ENCODE peak calls at places on chromosomes 11 and 22, in eight cellular contexts. C, J, I, N, Y, P, Q and A are unnamed samples. For H3K9me2, the result is how much of the 10 kb centered on the place peaks cover.

GRCh38 chr22:49535126-49535525 is 292.5 kb downstream of the BRD1 start:
- DNase-seq in C (no peak), J (no peak), I (no peak), N (no peak), Y (no peak), P (no peak), Q (no peak), A (no peak)

GRCh38 chr11:105912666-105913065 is 109.4 kb downstream of the MSANTD4 start:
- DNase-seq in C (no peak), J (no peak), I (peak), N (no peak), Y (no peak), P (no peak), Q (no peak), A (no peak)

GRCh38 chr11:70115778-70116177 is 37.7 kb downstream of the ANO1 start:
- DNase-seq in C (no peak), J (no peak), I (no peak), N (no peak), Y (no peak), P (no peak), Q (no peak), A (no peak)

GRCh38 chr11:13923716-13924650 is 38.5 kb upstream of the SPON1 start:
- DNase-seq in C (no peak), J (peak), I (no peak), N (peak), Y (peak), P (peak), Q (no peak), A (no peak)

GRCh38 chr22:21573750-21574494 is 6.4 kb downstream of the UBE2L3 start:
- DNase-seq in C (no peak), J (no peak), I (no peak), N (no peak), Y (no peak), P (no peak), Q (no peak), A (no peak)

GRCh38 chr22:40215266-40215665 is 37.5 kb downstream of the TNRC6B start:
- DNase-seq in C (no peak), J (no peak), I (no peak), N (no peak), Y (peak), P (no peak), Q (no peak), A (no peak)

GRCh38 chr11:7971846-7972245 is 6.6 kb upstream of the NLRP10 start:
- DNase-seq in C (no peak), J (no peak), I (no peak), N (no peak), Y (no peak), P (no peak), Q (no peak), A (no peak)

GRCh38 chr22:47395481-47395880 is 633.0 kb downstream of the TBC1D22A start:
- DNase-seq in C (no peak), J (no peak), I (no peak), N (peak), Y (no peak), P (no peak), Q (no peak), A (no peak)

GRCh38 chr11:64656797-64657196 is 65.8 kb downstream of the SLC22A12 start:
- DNase-seq in C (no peak), J (no peak), I (no peak), N (no peak), Y (no peak), P (no peak), Q (peak), A (no peak)

GRCh38 chr11:121968638-121969037 is 147.4 kb downstream of the BLID start:
- DNase-seq in C (peak), J (no peak), I (no peak), N (no peak), Y (no peak), P (no peak), Q (no peak), A (no peak)

GRCh38 chr11:3014314-3014938 is 22.3 kb upstream of the NAP1L4 start:
- DNase-seq in C (no peak), J (no peak), I (no peak), N (no peak), Y (no peak), P (no peak), Q (no peak), A (no peak)

GRCh38 chr11:124441519-124441918 is 4.0 kb downstream of the OR8B8 start:
- DNase-seq in C (no peak), J (no peak), I (no peak), N (no peak), Y (no peak), P (no peak), Q (no peak), A (no peak)

GRCh38 chr11:15737326-15737725 is 619.0 kb downstream of the SOX6 start:
- DNase-seq in C (no peak), J (no peak), I (no peak), N (peak), Y (no peak), P (no peak), Q (no peak), A (no peak)

GRCh38 chr11:131649861-131650260 is 279.4 kb downstream of the NTM start:
- DNase-seq in C (no peak), J (no peak), I (no peak), N (no peak), Y (no peak), P (no peak), Q (no peak), A (no peak)

GRCh38 chr11:61362542-61362875 is 335 bp downstream of the TMEM138 start:
- DNase-seq in C (peak), J (no peak), I (peak), N (peak), Y (peak), P (peak), Q (peak), A (peak)

GRCh38 chr11:72321381-72321996 is 77.5 kb upstream of the PHOX2A start:
- DNase-seq in C (peak), J (no peak), I (peak), N (peak), Y (no peak), P (no peak), Q (peak), A (no peak)

GRCh38 chr11:69791266-69791665 is 16.1 kb upstream of the FGF4 start:
- DNase-seq in C (peak), J (no peak), I (no peak), N (peak), Y (no peak), P (peak), Q (no peak), A (peak)

GRCh38 chr11:108616549-108616948 is 23.0 kb upstream of the EXPH5 start:
- DNase-seq in C (peak), J (peak), I (no peak), N (peak), Y (no peak), P (peak), Q (peak), A (peak)

GRCh38 chr11:11841121-11841604 is 609 bp upstream of the USP47 start:
- DNase-seq in C (peak), J (peak), I (no peak), N (peak), Y (no peak), P (no peak), Q (peak), A (peak)

GRCh38 chr22:39524753-39525657 is 4.6 kb downstream of the ATF4 start:
- DNase-seq in C (no peak), J (no peak), I (no peak), N (no peak), Y (peak), P (peak), Q (no peak), A (no peak)

GRCh38 chr11:108807262-108807661 is 142.4 kb downstream of the DDX10 start:
- DNase-seq in C (no peak), J (no peak), I (no peak), N (no peak), Y (no peak), P (no peak), Q (no peak), A (no peak)

GRCh38 chr11:17607572-17608570 is 60.8 kb downstream of the OTOG start:
- DNase-seq in C (no peak), J (no peak), I (no peak), N (no peak), Y (no peak), P (no peak), Q (no peak), A (no peak)

GRCh38 chr11:57303990-57304579 is 20.7 kb downstream of the TNKS1BP1 start:
- DNase-seq in C (peak), J (no peak), I (peak), N (peak), Y (no peak), P (no peak), Q (no peak), A (no peak)

GRCh38 chr22:44684506-44685383 is 17.3 kb upstream of the PRR5 start:
- DNase-seq in C (peak), J (peak), I (peak), N (peak), Y (peak), P (peak), Q (peak), A (peak)

GRCh38 chr11:126391970-126392637 is 36.6 kb downstream of the ST3GAL4 start:
- DNase-seq in C (peak), J (no peak), I (no peak), N (no peak), Y (peak), P (no peak), Q (peak), A (no peak)

GRCh38 chr11:27977031-27977430 is 130.9 kb downstream of the KIF18A start:
- DNase-seq in C (peak), J (peak), I (no peak), N (peak), Y (no peak), P (no peak), Q (no peak), A (no peak)

GRCh38 chr22:22888509-22889353 is 1.1 kb downstream of the IGLL5 start:
- DNase-seq in C (no peak), J (no peak), I (no peak), N (no peak), Y (no peak), P (no peak), Q (no peak), A (no peak)

GRCh38 chr22:22884010-22884887 is 3.4 kb upstream of the IGLL5 start:
- DNase-seq in C (peak), J (peak), I (peak), N (peak), Y (peak), P (no peak), Q (peak), A (peak)

GRCh38 chr22:22884888-22885840 is 2.5 kb upstream of the IGLL5 start:
- DNase-seq in C (no peak), J (no peak), I (no peak), N (no peak), Y (peak), P (no peak), Q (no peak), A (no peak)

GRCh38 chr22:22887621-22888503 is at the start of gene IGLL5:
- DNase-seq in C (no peak), J (no peak), I (no peak), N (no peak), Y (peak), P (no peak), Q (no peak), A (no peak)

DNA sequence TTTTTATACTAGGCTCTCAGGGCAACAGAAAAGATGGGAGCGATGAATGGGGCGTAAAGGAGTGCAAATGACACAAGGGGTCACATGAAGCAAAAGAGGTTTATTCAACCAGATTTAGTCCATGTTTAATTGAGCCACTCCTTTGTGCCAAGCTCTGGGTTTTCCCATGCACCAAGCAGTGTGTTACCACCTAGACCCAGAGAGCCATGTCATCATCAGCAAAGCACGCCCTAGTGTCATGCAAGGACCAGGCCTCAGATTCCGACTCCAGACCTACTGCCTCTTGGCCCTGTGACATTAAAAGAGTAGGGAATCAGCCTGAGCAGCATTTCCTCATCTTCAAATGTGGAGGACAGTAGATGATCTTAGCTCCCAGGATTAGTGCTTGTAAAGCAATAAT is 1.1 kb upstream of the IGLL5 start:
- DNase-seq in C (no peak), J (no peak), I (no peak), N (no peak), Y (no peak), P (no peak), Q (no peak), A (no peak)
- H3K4me2 ChIP-seq in C (no peak), J (no peak), I (no peak), N (no peak), Y (peak), P (no peak), Q (no peak), A (no peak)

GRCh38 chr22:38442967-38443674 is 11.9 kb downstream of the KCNJ4 start:
- DNase-seq in C (no peak), J (no peak), I (no peak), N (no peak), Y (no peak), P (no peak), Q (no peak), A (no peak)

GRCh38 chr22:38446018-38446601 is 8.9 kb downstream of the KCNJ4 start:
- DNase-seq in C (no peak), J (no peak), I (no peak), N (no peak), Y (no peak), P (no peak), Q (no peak), A (no peak)

GRCh38 chr22:38443675-38444521 is 11.1 kb downstream of the KCNJ4 start:
- DNase-seq in C (no peak), J (no peak), I (no peak), N (no peak), Y (no peak), P (no peak), Q (no peak), A (no peak)

GRCh38 chr22:38441620-38442287 is 13.2 kb downstream of the KCNJ4 start:
- DNase-seq in C (no peak), J (no peak), I (no peak), N (no peak), Y (no peak), P (no peak), Q (no peak), A (no peak)

DNA sequence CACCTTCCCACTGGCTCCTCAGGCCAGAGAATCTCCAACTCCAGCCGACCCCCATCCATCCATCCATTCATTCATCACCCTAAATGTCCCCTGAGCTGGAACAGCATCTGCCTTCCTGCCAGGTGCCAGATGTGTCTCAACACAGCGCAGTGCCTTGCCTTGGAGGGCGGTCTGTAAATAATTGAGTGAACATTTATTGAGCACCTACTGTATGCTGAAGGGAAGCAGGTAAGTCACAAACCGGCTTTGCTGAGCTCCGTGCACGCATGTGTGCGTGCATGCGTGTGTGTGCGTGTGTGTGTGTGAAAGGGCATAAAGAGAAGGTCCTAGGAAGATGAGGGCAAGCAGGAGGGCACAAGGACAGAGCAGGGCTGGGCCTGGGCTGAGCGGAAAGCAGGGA is 10.2 kb downstream of the KCNJ4 start:
- DNase-seq in C (no peak), J (no peak), I (no peak), N (no peak), Y (no peak), P (no peak), Q (no peak), A (no peak)
- H3K9me2 ChIP-seq in C (under half), J (under half), I (under half), N (under half), Y (under half), P (under half), Q (under half), A (under half)

GRCh38 chr22:19723165-19723989 is at the start of gene GP1BB:
- DNase-seq in C (no peak), J (no peak), I (no peak), N (peak), Y (no peak), P (no peak), Q (peak), A (peak)

GRCh38 chr22:19720999-19721485 is 2.3 kb upstream of the GP1BB start:
- DNase-seq in C (no peak), J (no peak), I (no peak), N (no peak), Y (no peak), P (no peak), Q (no peak), A (no peak)

GRCh38 chr22:19722915-19723164 is 499 bp upstream of the GP1BB start:
- DNase-seq in C (no peak), J (no peak), I (no peak), N (no peak), Y (no peak), P (no peak), Q (peak), A (no peak)

GRCh38 chr22:19721486-19722172 is 1.7 kb upstream of the GP1BB start:
- DNase-seq in C (no peak), J (no peak), I (no peak), N (no peak), Y (no peak), P (no peak), Q (peak), A (peak)

DNA sequence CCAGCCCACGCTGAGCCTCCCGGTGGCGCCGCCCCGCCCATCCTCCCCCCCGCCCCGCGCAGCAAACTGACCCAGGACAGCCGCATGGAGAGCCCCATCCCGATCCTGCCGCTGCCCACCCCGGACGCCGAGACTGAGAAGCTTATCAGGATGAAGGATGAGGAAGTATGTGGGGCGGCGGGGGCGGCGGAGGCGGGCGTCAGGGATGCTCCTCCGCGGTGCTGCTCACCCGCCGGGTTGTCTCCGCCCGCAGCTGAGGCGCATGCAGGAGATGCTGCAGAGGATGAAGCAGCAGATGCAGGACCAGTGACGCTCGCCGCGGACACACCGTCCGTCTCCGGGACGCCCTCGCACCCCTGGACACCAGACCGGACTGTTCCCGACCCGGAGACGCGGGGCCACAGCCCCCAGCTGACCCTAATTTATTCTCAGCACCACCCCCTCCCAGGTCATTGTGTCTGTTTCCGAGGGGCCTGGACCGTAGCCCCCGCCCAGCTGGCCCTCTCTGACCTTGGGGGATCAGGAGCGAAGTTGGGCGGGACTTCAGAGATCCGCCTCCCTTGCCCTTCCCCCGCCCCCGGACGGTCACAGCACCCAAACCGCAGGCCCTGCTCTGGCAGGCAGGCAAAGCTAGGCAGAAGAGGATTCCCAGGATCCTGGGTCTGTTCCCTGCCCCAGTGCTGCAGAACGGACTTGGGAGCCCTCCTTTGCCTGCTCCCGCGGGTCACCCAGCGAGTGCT is 994 bp upstream of the GP1BB start:
- DNase-seq in C (no peak), J (no peak), I (no peak), N (no peak), Y (no peak), P (no peak), Q (peak), A (no peak)
- H3K4me2 ChIP-seq in C (no peak), J (peak), I (no peak), N (no peak), Y (no peak), P (no peak), Q (peak), A (peak)

GRCh38 chr11:66056541-66056940 is 4.4 kb downstream of the SF3B2 start:
- DNase-seq in C (no peak), J (no peak), I (no peak), N (no peak), Y (no peak), P (no peak), Q (no peak), A (no peak)
- H3K9me2 ChIP-seq in C (under half), J (under half), I (under half), N (under half), Y (under half), P (under half), Q (under half), A (under half)

DNA sequence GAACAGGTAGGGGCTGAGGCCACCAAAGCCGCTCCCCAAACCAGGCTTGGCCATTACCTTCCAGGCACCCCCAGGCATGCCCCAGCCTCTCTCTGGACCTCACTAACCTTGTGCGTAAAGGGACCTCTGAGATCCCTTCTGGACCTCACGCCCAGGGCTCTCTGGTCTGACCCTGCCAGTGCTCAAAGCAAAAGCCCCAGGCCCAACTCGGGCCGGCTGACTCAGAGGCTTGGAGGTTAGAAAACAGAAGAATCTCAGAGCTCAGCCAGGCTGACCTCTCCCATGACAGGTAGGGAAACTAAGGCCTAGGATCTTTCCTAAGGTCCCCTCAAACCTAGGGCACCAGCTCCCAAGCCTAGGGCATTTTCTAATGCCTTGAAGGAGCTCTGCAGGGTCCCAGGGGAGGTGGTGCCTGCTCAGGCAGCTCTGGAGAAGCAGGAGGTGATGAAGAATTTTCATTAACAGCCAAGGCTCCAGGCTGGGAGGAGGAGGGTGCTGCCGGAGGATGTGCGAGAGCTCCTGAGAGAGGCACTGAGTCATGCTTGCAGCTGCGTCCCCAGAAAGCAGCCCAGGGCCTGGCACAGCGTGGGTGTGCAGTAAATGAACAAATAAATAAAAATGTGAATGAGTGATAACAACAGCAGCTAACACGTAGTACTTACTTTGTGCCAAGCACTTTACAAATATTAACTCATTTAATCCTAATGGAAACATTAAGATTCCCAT is 25.6 kb downstream of the ARRB1 start:
- DNase-seq in C (peak), J (peak), I (no peak), N (peak), Y (no peak), P (no peak), Q (no peak), A (peak)
- H3K4me2 ChIP-seq in C (peak), J (peak), I (no peak), N (peak), Y (no peak), P (no peak), Q (no peak), A (no peak)

GRCh38 chr11:91688672-91689071 is 535.9 kb upstream of the FAT3 start:
- DNase-seq in C (no peak), J (no peak), I (no peak), N (no peak), Y (no peak), P (no peak), Q (no peak), A (no peak)

GRCh38 chr11:91691872-91692271 is 532.7 kb upstream of the FAT3 start:
- DNase-seq in C (no peak), J (no peak), I (no peak), N (no peak), Y (no peak), P (no peak), Q (no peak), A (no peak)

DNA sequence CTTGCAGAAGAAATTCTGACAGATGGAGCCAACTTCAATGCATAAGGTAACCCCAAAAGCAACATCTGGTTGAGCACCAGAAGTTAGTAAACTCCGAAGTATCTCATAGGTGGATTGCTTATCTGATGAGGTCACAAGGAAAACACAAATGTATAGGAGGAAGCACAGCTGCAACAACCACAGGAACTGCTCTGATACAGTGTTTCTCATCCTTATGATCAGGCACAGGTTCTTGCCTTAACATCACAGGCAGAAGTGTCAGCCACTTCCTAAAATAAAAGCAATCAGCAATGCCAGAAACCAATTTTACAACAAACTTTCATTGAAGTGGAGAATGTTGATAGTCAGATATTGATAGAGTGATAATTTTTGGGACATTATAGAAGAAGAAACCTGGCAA is 530.3 kb upstream of the FAT3 start:
- DNase-seq in C (no peak), J (no peak), I (no peak), N (no peak), Y (no peak), P (no peak), Q (no peak), A (no peak)
- H3K9me2 ChIP-seq in C (under half), J (under half), I (under half), N (under half), Y (under half), P (under half), Q (under half), A (under half)